ENCODE peak calls at places on chromosomes 3 and 15, in six cellular contexts. W is renal cortical epithelial cell, I is hypothalamus, Y is body of pancreas, A is GM04504, X is H7. J is an unnamed sample.

GRCh38 chr3:17905996-17906395 is 163.6 kb upstream of the TBC1D5 start:
- DNase-seq in W (no peak), I (no peak), Y (no peak), A (no peak), X (no peak), J (no peak)

GRCh38 chr3:194271459-194272035 is 79.6 kb downstream of the CPN2 start:
- DNase-seq in W (peak), I (peak), Y (no peak), A (no peak), X (no peak), J (no peak)

GRCh38 chr3:18018491-18019177 is 276.2 kb upstream of the TBC1D5 start:
- DNase-seq in W (no peak), I (no peak), Y (no peak), A (no peak), X (no peak), J (no peak)

GRCh38 chr3:33482126-33482525 is 41.9 kb upstream of the UBP1 start:
- DNase-seq in W (no peak), I (no peak), Y (no peak), A (no peak), X (no peak), J (no peak)

GRCh38 chr15:96066852-96067490 is 263.5 kb upstream of the NR2F2 start:
- DNase-seq in W (no peak), I (no peak), Y (no peak), A (no peak), X (no peak), J (no peak)

GRCh38 chr3:195253981-195254432 is 17.0 kb downstream of the XXYLT1 start:
- DNase-seq in W (no peak), I (no peak), Y (no peak), A (no peak), X (peak), J (no peak)

GRCh38 chr3:138078096-138078495 is 37.3 kb downstream of the DZIP1L start:
- DNase-seq in W (peak), I (no peak), Y (no peak), A (no peak), X (no peak), J (no peak)

GRCh38 chr3:176430244-176430893 is 766.9 kb downstream of the TBL1XR1 start:
- DNase-seq in W (peak), I (peak), Y (no peak), A (peak), X (peak), J (no peak)

GRCh38 chr3:114178770-114179368 is at the start of gene DRD3:
- DNase-seq in W (peak), I (no peak), Y (no peak), A (no peak), X (peak), J (peak)

GRCh38 chr15:85865070-85865684 is 70.5 kb upstream of the KLHL25 start:
- DNase-seq in W (peak), I (peak), Y (peak), A (no peak), X (peak), J (no peak)

GRCh38 chr3:142866841-142867631 is 21.8 kb downstream of the PCOLCE2 start:
- DNase-seq in W (peak), I (no peak), Y (peak), A (no peak), X (peak), J (no peak)

GRCh38 chr3:18189651-18190050 is 235.5 kb downstream of the SATB1 start:
- DNase-seq in W (peak), I (no peak), Y (no peak), A (peak), X (no peak), J (no peak)

GRCh38 chr15:70281811-70282307 is 184.1 kb upstream of the TLE3 start:
- DNase-seq in W (peak), I (no peak), Y (no peak), A (no peak), X (no peak), J (no peak)

GRCh38 chr3:50675179-50676030 is 678 bp downstream of the DOCK3 start:
- DNase-seq in W (no peak), I (peak), Y (peak), A (no peak), X (peak), J (peak)

GRCh38 chr15:83443076-83443847 is 3.9 kb upstream of the SH3GL3 start:
- DNase-seq in W (no peak), I (no peak), Y (no peak), A (no peak), X (no peak), J (no peak)